ENCODE peak calls at places on chromosome 5, in four cellular contexts. G is GM12878, S is SK-N-SH, N is HepG2. B is an unnamed sample.

GRCh38 chr5:124605516-124605915 is 140.9 kb downstream of the ZNF608 start:
- DNase-seq in G (no peak), S (no peak), N (peak), B (no peak)

GRCh38 chr5:56751914-56752313 is 63.4 kb upstream of the MAP3K1 start:
- DNase-seq in G (no peak), S (no peak), N (no peak), B (no peak)

GRCh38 chr5:169344629-169345028 is 43.7 kb upstream of the SLIT3 start:
- DNase-seq in G (no peak), S (no peak), N (no peak), B (no peak)

GRCh38 chr5:14347522-14347921 is 204.4 kb downstream of the TRIO start:
- DNase-seq in G (no peak), S (no peak), N (no peak), B (no peak)

GRCh38 chr5:165325201-165325600 is 1819.8 kb downstream of the MAT2B start:
- DNase-seq in G (no peak), S (no peak), N (no peak), B (no peak)

GRCh38 chr5:171954721-171955120 is 51.7 kb downstream of the FBXW11 start:
- DNase-seq in G (no peak), S (no peak), N (no peak), B (no peak)

GRCh38 chr5:175378444-175379028 is 65.4 kb downstream of the DRD1 start:
- DNase-seq in G (no peak), S (no peak), N (no peak), B (peak)

GRCh38 chr5:6718161-6718681 is 5.0 kb downstream of the TENT4A start:
- DNase-seq in G (no peak), S (no peak), N (no peak), B (no peak)

GRCh38 chr5:69331528-69332445 is 814 bp downstream of the CCDC125 start:
- DNase-seq in G (no peak), S (no peak), N (peak), B (no peak)

GRCh38 chr5:103138202-103138601 is 18.1 kb downstream of the PPIP5K2 start:
- DNase-seq in G (no peak), S (no peak), N (no peak), B (no peak)

GRCh38 chr5:132020568-132021339 is 9.3 kb upstream of the ACSL6 start:
- DNase-seq in G (no peak), S (no peak), N (no peak), B (no peak)

GRCh38 chr5:174347183-174347582 is 301.7 kb downstream of the NSG2 start:
- DNase-seq in G (no peak), S (no peak), N (no peak), B (no peak)

GRCh38 chr5:67957374-67957773 is 258.2 kb upstream of the PIK3R1 start:
- DNase-seq in G (no peak), S (no peak), N (no peak), B (no peak)

GRCh38 chr5:71719092-71719964 is at the start of gene CARTPT:
- DNase-seq in G (no peak), S (peak), N (no peak), B (no peak)

GRCh38 chr5:68047035-68047434 is 168.5 kb upstream of the PIK3R1 start:
- DNase-seq in G (no peak), S (no peak), N (no peak), B (no peak)

GRCh38 chr5:73218552-73219171 is 45.7 kb downstream of the TMEM174 start:
- DNase-seq in G (no peak), S (no peak), N (no peak), B (peak)

GRCh38 chr5:7851617-7852289 is 820 bp upstream of the CFAP90 start:
- DNase-seq in G (no peak), S (no peak), N (peak), B (no peak)

GRCh38 chr5:32794086-32794485 is 83.0 kb downstream of the NPR3 start:
- DNase-seq in G (no peak), S (no peak), N (peak), B (no peak)

GRCh38 chr5:164934039-164934438 is 1428.6 kb downstream of the MAT2B start:
- DNase-seq in G (no peak), S (no peak), N (no peak), B (no peak)

DNA sequence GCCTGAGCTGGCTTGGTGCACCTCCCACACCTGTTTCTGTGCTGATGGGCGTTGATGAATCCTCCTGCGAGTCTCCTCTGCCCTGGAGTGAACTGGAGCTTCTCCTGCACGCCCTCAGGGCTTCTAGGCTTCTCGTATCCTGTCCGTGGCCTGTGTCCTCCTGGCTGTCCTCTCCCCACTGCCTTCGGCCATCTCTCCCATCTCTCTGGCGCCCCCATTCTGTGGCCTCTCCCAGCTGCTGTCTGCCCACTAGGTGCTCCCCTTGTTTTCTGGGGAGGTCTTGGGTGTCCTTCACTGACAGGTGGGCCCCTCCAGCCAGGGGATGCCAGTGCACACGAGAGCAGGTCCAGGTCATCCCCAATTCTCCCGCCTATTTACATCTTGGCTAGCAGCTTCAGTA is 28.8 kb downstream of the AHRR start:
- DNase-seq in G (no peak), S (peak), N (peak), B (peak)
- TF ChIP-seq FOXM1 in G (no peak), S (no peak), N (no peak), B (no peak)

DNA sequence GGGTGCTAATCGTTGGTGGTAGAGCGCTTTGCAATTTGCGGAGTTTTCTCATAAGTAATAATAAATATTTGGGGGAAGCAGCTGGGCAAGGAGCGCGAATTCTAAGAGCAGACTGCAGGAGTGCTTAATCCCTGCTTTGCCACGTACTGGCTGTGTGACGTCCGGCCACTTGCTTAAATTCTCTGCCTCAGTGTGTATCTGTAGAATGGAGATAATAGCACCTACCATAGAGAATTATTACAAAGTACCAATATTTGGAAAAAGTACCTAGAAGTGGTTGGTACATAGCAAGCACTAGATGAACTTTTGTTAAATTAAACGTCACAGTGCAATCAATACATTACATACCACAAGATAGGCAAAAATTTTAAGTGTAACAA is 598 bp upstream of the TMED7 start:
- DNase-seq in G (no peak), S (no peak), N (no peak), B (no peak)
- TF ChIP-seq FOXM1 in G (no peak), S (no peak), N (no peak), B (no peak)

DNA sequence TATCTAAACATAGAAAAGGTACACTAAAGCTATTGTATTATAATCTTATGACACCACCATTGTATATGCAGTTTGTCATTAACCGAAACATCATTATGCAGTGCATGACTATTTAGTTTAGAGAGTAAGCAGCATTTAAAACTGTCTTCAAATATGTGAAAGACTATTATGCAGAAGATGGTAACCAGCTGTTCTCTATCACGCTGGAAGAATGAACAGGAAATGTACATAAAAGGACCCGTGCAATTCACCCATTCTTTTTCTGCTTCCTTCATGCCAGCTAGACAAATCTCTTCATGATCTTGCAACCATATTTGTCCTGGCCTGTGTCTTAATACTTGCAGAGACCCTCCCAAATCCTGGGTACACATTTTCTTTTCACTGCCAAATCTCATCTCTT is 58.7 kb downstream of the ITGA1 start:
- DNase-seq in G (no peak), S (no peak), N (no peak), B (no peak)
- TF ChIP-seq FOXM1 in G (no peak), S (no peak), N (no peak), B (no peak)

GRCh38 chr5:66436721-66437120 is 159.5 kb upstream of the MAST4 start:
- DNase-seq in G (no peak), S (no peak), N (peak), B (peak)

GRCh38 chr5:66443462-66444130 is 152.6 kb upstream of the MAST4 start:
- DNase-seq in G (no peak), S (no peak), N (no peak), B (no peak)

GRCh38 chr5:66442951-66443445 is 153.2 kb upstream of the MAST4 start:
- DNase-seq in G (no peak), S (peak), N (no peak), B (no peak)

DNA sequence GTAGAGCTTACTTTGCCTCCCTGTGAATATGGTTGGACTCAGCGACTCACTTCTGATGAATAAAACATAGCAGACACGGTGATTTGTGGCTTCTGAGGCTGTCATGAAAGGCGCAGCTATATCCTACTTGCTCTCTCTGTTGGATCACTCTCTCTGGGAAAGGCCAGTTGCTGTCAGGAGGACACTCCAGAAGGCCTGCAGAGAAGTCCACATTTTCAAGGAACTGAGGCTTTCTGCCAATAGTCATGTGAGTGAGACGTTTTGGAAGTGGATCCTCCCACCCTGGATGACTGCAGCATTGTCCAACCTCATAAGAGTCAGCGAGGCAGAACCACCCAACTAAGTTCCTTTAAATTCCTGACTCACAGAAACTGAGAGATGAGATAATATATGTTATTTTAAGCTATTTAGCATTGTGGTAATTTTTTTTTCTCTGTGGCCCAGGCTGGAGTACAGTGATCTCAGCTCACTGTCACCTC is 156.0 kb upstream of the MAST4 start:
- DNase-seq in G (no peak), S (no peak), N (no peak), B (no peak)
- TF ChIP-seq FOXM1 in G (peak), S (no peak), N (no peak), B (no peak)

GRCh38 chr5:143023447-143024096 is 253.4 kb downstream of the ARHGAP26 start:
- DNase-seq in G (peak), S (peak), N (no peak), B (no peak)
- TF ChIP-seq FOXM1 in G (peak), S (no peak), N (no peak), B (no peak)

DNA sequence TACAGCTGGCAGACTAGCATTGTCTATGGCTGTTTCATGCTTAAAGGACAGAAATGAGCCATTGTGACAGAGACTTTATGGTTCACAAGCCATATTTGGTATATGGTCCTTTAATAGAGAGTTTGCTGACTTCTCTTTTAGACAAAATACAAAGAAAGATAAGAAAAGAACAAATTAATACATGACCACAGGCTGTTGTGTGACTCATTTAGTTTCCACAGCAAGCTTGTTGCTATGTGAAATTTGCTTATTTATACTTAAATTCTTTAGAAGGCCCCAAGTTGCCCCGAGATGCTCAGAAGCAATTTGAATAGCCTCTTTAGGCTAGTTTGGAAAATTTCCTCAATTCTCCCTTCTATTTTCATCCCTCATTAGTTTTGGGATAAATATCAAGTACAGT is 315.3 kb upstream of the RPS23 start:
- DNase-seq in G (no peak), S (no peak), N (no peak), B (no peak)
- TF ChIP-seq FOXM1 in G (no peak), S (no peak), N (no peak), B (no peak)

GRCh38 chr5:58406394-58406793 is 53.5 kb downstream of the PLK2 start:
- DNase-seq in G (no peak), S (no peak), N (no peak), B (no peak)
- TF ChIP-seq FOXM1 in G (no peak), S (no peak), N (no peak), B (no peak)

B was measured in HEK293T.